ENCODE peak calls at places on chromosomes 3 and 15, in six cellular contexts. One of them, this sample, is unnamed. For H3K4me1, the result is how much of the 10 kb centered on the place peaks cover.

GRCh38 chr15:39887832-39888231 is 32.2 kb downstream of the GPR176 start:
- DNase-seq in stomach: peak
- DNase-seq in vagina: no peak
- DNase-seq in Peyer's patch: no peak
- DNase-seq in tibial nerve: no peak
- DNase-seq in IMR-90: peak
- DNase-seq in this sample: no peak

GRCh38 chr3:71930056-71930991 is 145.4 kb upstream of the PROK2 start:
- DNase-seq in IMR-90: peak
- DNase-seq in stomach: no peak
- DNase-seq in vagina: no peak
- DNase-seq in Peyer's patch: no peak
- DNase-seq in tibial nerve: no peak
- DNase-seq in this sample: no peak

GRCh38 chr15:98003528-98003927 is 43.0 kb downstream of the ARRDC4 start:
- DNase-seq in stomach: no peak
- DNase-seq in Peyer's patch: no peak
- DNase-seq in vagina: no peak
- DNase-seq in tibial nerve: no peak
- DNase-seq in IMR-90: no peak
- DNase-seq in this sample: no peak

GRCh38 chr3:21942328-21942727 is 191.3 kb upstream of the ZNF385D start:
- DNase-seq in IMR-90: peak
- DNase-seq in tibial nerve: no peak
- DNase-seq in vagina: no peak
- DNase-seq in Peyer's patch: no peak
- DNase-seq in stomach: no peak
- DNase-seq in this sample: peak

GRCh38 chr3:71201939-71202338 is 381.6 kb downstream of the FOXP1 start:
- DNase-seq in tibial nerve: peak
- DNase-seq in IMR-90: peak
- DNase-seq in Peyer's patch: peak
- DNase-seq in stomach: peak
- DNase-seq in vagina: no peak
- DNase-seq in this sample: no peak

GRCh38 chr15:100740105-100740504 is 137.7 kb downstream of the ASB7 start:
- DNase-seq in stomach: no peak
- DNase-seq in Peyer's patch: no peak
- DNase-seq in tibial nerve: no peak
- DNase-seq in IMR-90: peak
- DNase-seq in vagina: no peak
- DNase-seq in this sample: no peak

GRCh38 chr3:32897981-32898623 is 53.3 kb upstream of the CCR4 start:
- DNase-seq in IMR-90: no peak
- DNase-seq in stomach: no peak
- DNase-seq in Peyer's patch: no peak
- DNase-seq in vagina: no peak
- DNase-seq in tibial nerve: no peak
- DNase-seq in this sample: no peak

GRCh38 chr15:28101201-28101600 is 2.1 kb upstream of the OCA2 start:
- DNase-seq in stomach: no peak
- DNase-seq in tibial nerve: no peak
- DNase-seq in Peyer's patch: peak
- DNase-seq in IMR-90: no peak
- DNase-seq in vagina: no peak
- DNase-seq in this sample: no peak

GRCh38 chr3:50168791-50169190 is 13.7 kb downstream of the SEMA3F start:
- DNase-seq in stomach: no peak
- DNase-seq in Peyer's patch: no peak
- DNase-seq in vagina: no peak
- DNase-seq in IMR-90: no peak
- DNase-seq in tibial nerve: no peak
- DNase-seq in this sample: no peak

GRCh38 chr15:67762610-67763368 is 62.5 kb upstream of the SKOR1 start:
- DNase-seq in stomach: no peak
- DNase-seq in vagina: no peak
- DNase-seq in IMR-90: peak
- DNase-seq in tibial nerve: no peak
- DNase-seq in Peyer's patch: peak
- DNase-seq in this sample: no peak

GRCh38 chr3:129224984-129225393 is 24.4 kb upstream of the COPG1 start:
- DNase-seq in vagina: no peak
- DNase-seq in tibial nerve: peak
- DNase-seq in Peyer's patch: no peak
- DNase-seq in stomach: peak
- DNase-seq in IMR-90: peak
- DNase-seq in this sample: peak

GRCh38 chr3:18080198-18080689 is 337.8 kb upstream of the TBC1D5 start:
- DNase-seq in tibial nerve: no peak
- DNase-seq in Peyer's patch: no peak
- DNase-seq in stomach: no peak
- DNase-seq in vagina: no peak
- DNase-seq in IMR-90: peak
- DNase-seq in this sample: no peak

GRCh38 chr15:101391981-101392566 is 97.0 kb upstream of the SNRPA1 start:
- DNase-seq in Peyer's patch: no peak
- DNase-seq in stomach: no peak
- DNase-seq in IMR-90: no peak
- DNase-seq in vagina: no peak
- DNase-seq in tibial nerve: no peak
- DNase-seq in this sample: no peak

GRCh38 chr3:174397848-174398247 is 461.3 kb upstream of the NAALADL2 start:
- DNase-seq in stomach: no peak
- DNase-seq in tibial nerve: no peak
- DNase-seq in Peyer's patch: no peak
- DNase-seq in IMR-90: peak
- DNase-seq in vagina: no peak
- DNase-seq in this sample: no peak

GRCh38 chr3:18444597-18445420 is 19.7 kb upstream of the SATB1 start:
- DNase-seq in IMR-90: peak
- DNase-seq in vagina: no peak
- DNase-seq in stomach: peak
- DNase-seq in Peyer's patch: peak
- DNase-seq in tibial nerve: peak
- DNase-seq in this sample: peak

GRCh38 chr3:69143605-69144004 is 21.2 kb upstream of the LMOD3 start:
- DNase-seq in vagina: no peak
- DNase-seq in stomach: no peak
- DNase-seq in Peyer's patch: no peak
- DNase-seq in IMR-90: peak
- DNase-seq in tibial nerve: no peak
- DNase-seq in this sample: no peak

GRCh38 chr3:138348107-138348949 is at the start of gene MRAS:
- DNase-seq in Peyer's patch: no peak
- DNase-seq in vagina: no peak
- DNase-seq in tibial nerve: peak
- DNase-seq in stomach: peak
- DNase-seq in IMR-90: peak
- DNase-seq in this sample: peak

GRCh38 chr15:84836859-84837258 is 19.7 kb downstream of the ALPK3 start:
- DNase-seq in IMR-90: no peak
- DNase-seq in Peyer's patch: no peak
- DNase-seq in tibial nerve: no peak
- DNase-seq in stomach: no peak
- DNase-seq in vagina: no peak
- DNase-seq in this sample: no peak
- H3K4me1 ChIP-seq in IMR-90: under half
- H3K4me1 ChIP-seq in Peyer's patch: under half
- H3K4me1 ChIP-seq in tibial nerve: under half
- H3K4me1 ChIP-seq in stomach: under half
- H3K4me1 ChIP-seq in vagina: under half
- H3K4me1 ChIP-seq in this sample: half or more

GRCh38 chr3:4983739-4984510 is 4.7 kb downstream of the BHLHE40 start:
- DNase-seq in Peyer's patch: peak
- DNase-seq in vagina: no peak
- DNase-seq in IMR-90: peak
- DNase-seq in stomach: peak
- DNase-seq in tibial nerve: no peak
- DNase-seq in this sample: peak

GRCh38 chr3:4986175-4986610 is 7.0 kb downstream of the BHLHE40 start:
- DNase-seq in Peyer's patch: no peak
- DNase-seq in vagina: no peak
- DNase-seq in tibial nerve: no peak
- DNase-seq in stomach: no peak
- DNase-seq in IMR-90: peak
- DNase-seq in this sample: no peak

GRCh38 chr3:4984511-4984864 is 5.3 kb downstream of the BHLHE40 start:
- DNase-seq in IMR-90: peak
- DNase-seq in vagina: no peak
- DNase-seq in tibial nerve: no peak
- DNase-seq in Peyer's patch: no peak
- DNase-seq in stomach: no peak
- DNase-seq in this sample: no peak

GRCh38 chr3:4986611-4987373 is 7.6 kb downstream of the BHLHE40 start:
- DNase-seq in IMR-90: peak
- DNase-seq in vagina: no peak
- DNase-seq in Peyer's patch: peak
- DNase-seq in stomach: peak
- DNase-seq in tibial nerve: peak
- DNase-seq in this sample: peak

GRCh38 chr3:4985330-4986174 is 6.3 kb downstream of the BHLHE40 start:
- DNase-seq in IMR-90: peak
- DNase-seq in vagina: no peak
- DNase-seq in stomach: no peak
- DNase-seq in tibial nerve: no peak
- DNase-seq in Peyer's patch: no peak
- DNase-seq in this sample: peak
- H3K4me3 ChIP-seq in IMR-90: no peak
- H3K4me3 ChIP-seq in vagina: no peak
- H3K4me3 ChIP-seq in stomach: no peak
- H3K4me3 ChIP-seq in tibial nerve: peak
- H3K4me3 ChIP-seq in Peyer's patch: no peak
- H3K4me3 ChIP-seq in this sample: no peak

DNA sequence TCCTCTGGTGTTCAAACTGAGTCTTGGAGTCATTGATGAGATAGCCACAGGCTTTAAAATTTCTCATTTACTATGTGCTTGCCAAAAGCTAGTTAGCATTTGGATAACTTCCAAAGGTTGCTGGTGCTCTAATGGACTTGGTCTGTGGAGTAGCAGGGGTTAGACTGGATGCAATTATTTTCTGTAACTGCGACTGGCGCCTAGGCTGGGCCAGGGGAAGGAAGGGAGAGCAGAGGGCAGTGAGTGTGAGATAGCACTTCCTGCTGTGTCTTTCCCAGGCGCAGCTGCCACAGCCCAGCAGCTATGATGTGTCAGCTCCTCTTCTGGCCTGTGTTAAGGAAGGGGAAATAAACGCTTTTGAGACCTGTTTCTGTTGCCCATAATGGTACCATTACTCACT is 98.6 kb downstream of the MYRIP start:
- DNase-seq in IMR-90: no peak
- DNase-seq in tibial nerve: no peak
- DNase-seq in vagina: no peak
- DNase-seq in stomach: no peak
- DNase-seq in Peyer's patch: no peak
- DNase-seq in this sample: peak
- TF ChIP-seq POLR2A in IMR-90: no peak
- TF ChIP-seq POLR2A in tibial nerve: no peak
- TF ChIP-seq POLR2A in vagina: no peak
- TF ChIP-seq POLR2A in stomach: no peak
- TF ChIP-seq POLR2A in Peyer's patch: no peak
- TF ChIP-seq POLR2A in this sample: no peak

GRCh38 chr3:11188231-11188630 is 33.9 kb downstream of the HRH1 start:
- DNase-seq in tibial nerve: no peak
- DNase-seq in Peyer's patch: no peak
- DNase-seq in vagina: no peak
- DNase-seq in stomach: no peak
- DNase-seq in IMR-90: no peak
- DNase-seq in this sample: no peak

GRCh38 chr3:11187678-11188077 is 33.4 kb downstream of the HRH1 start:
- DNase-seq in Peyer's patch: no peak
- DNase-seq in vagina: no peak
- DNase-seq in tibial nerve: no peak
- DNase-seq in stomach: no peak
- DNase-seq in IMR-90: peak
- DNase-seq in this sample: no peak

GRCh38 chr3:11185564-11186317 is 31.4 kb downstream of the HRH1 start:
- DNase-seq in Peyer's patch: no peak
- DNase-seq in tibial nerve: peak
- DNase-seq in vagina: no peak
- DNase-seq in IMR-90: peak
- DNase-seq in stomach: peak
- DNase-seq in this sample: peak

GRCh38 chr3:11186318-11186692 is 32.0 kb downstream of the HRH1 start:
- DNase-seq in vagina: no peak
- DNase-seq in stomach: no peak
- DNase-seq in IMR-90: no peak
- DNase-seq in tibial nerve: no peak
- DNase-seq in Peyer's patch: no peak
- DNase-seq in this sample: no peak

GRCh38 chr3:11186771-11187170 is 32.5 kb downstream of the HRH1 start:
- DNase-seq in IMR-90: peak
- DNase-seq in Peyer's patch: no peak
- DNase-seq in vagina: no peak
- DNase-seq in stomach: no peak
- DNase-seq in tibial nerve: no peak
- DNase-seq in this sample: no peak
- H3K4me1 ChIP-seq in IMR-90: under half
- H3K4me1 ChIP-seq in Peyer's patch: under half
- H3K4me1 ChIP-seq in vagina: under half
- H3K4me1 ChIP-seq in stomach: under half
- H3K4me1 ChIP-seq in tibial nerve: under half
- H3K4me1 ChIP-seq in this sample: under half

DNA sequence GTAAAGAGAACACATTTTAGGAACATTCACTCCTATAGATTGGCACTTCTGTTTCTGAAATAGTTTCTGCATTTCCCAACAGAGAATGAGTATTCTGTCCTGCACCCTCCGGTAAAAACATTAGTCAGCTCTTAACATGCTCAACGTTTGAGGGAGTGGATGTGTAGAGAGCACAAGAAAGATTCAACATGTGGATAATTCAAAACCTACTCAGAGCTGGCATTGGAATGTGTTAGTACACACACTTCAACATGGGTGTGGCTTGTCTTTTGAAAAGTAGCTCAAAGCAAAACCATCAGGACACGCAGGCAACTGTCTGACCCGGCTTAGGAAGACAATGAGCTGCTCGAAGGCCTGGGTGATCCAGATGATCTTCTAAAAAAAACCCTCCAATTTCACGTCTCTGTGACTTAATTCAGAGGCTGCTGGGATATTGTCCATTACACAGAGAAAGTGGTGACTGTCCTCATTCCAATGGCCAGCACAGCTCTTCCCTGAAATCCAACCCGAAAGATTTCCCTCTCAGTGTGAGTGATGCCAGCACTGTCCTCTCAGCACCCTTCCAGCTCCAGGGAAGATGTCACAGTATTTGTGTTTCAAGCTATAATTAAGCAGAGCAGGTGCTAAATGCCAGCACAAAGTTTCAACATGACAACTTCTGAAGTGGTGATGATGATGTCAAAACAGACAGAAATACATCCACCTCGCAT is 18.1 kb downstream of the FBN1 start:
- DNase-seq in vagina: no peak
- DNase-seq in Peyer's patch: no peak
- DNase-seq in IMR-90: peak
- DNase-seq in stomach: no peak
- DNase-seq in tibial nerve: no peak
- DNase-seq in this sample: no peak
- H3K4me3 ChIP-seq in vagina: no peak
- H3K4me3 ChIP-seq in Peyer's patch: no peak
- H3K4me3 ChIP-seq in IMR-90: no peak
- H3K4me3 ChIP-seq in stomach: no peak
- H3K4me3 ChIP-seq in tibial nerve: no peak
- H3K4me3 ChIP-seq in this sample: no peak

GRCh38 chr3:48418140-48418539 is 11.7 kb downstream of the PLXNB1 start:
- DNase-seq in Peyer's patch: no peak
- DNase-seq in stomach: no peak
- DNase-seq in tibial nerve: no peak
- DNase-seq in vagina: no peak
- DNase-seq in IMR-90: no peak
- DNase-seq in this sample: no peak
- TF ChIP-seq POLR2A in Peyer's patch: no peak
- TF ChIP-seq POLR2A in stomach: no peak
- TF ChIP-seq POLR2A in tibial nerve: no peak
- TF ChIP-seq POLR2A in vagina: no peak
- TF ChIP-seq POLR2A in IMR-90: no peak
- TF ChIP-seq POLR2A in this sample: no peak

This sample was measured in heart left ventricle.